ENCODE peak calls at places on chromosomes 16 and 17, in seven cellular contexts. E is uterus; N is CD8-positive, alpha-beta T cell; P is fibroblast of pulmonary artery; B is fibroblast of lung; Y is cardiac fibroblast; J is AG04450. W is an unnamed sample.

GRCh38 chr16:2528161-2529060 is 2.8 kb downstream of the CEMP1 start:
- DNase-seq in E (no peak), N (no peak), P (no peak), B (no peak), Y (no peak), J (no peak), W (no peak)

GRCh38 chr16:11114366-11115164 is 141.4 kb downstream of the SOCS1 start:
- DNase-seq in E (no peak), N (peak; percentile 31), P (no peak), B (no peak), Y (no peak), J (no peak), W (no peak)

GRCh38 chr16:57042157-57043111 is 49.9 kb upstream of the CPNE2 start:
- DNase-seq in E (no peak), N (peak; percentile 84), P (no peak), B (no peak), Y (peak; percentile 42), J (no peak), W (no peak)

GRCh38 chr17:74134991-74135390 is 68.5 kb upstream of the RPL38 start:
- DNase-seq in E (no peak), N (no peak), P (no peak), B (no peak), Y (no peak), J (no peak), W (no peak)

GRCh38 chr17:1490643-1491405 is 1.7 kb downstream of the MYO1C start:
- DNase-seq in E (peak; percentile 60), N (peak; percentile 57), P (no peak), B (peak; percentile 34), Y (peak; percentile 40), J (no peak), W (peak; percentile 64)

GRCh38 chr17:42287305-42288077 is 807 bp upstream of the STAT5A start:
- DNase-seq in E (peak; percentile 53), N (peak; percentile 73), P (no peak), B (peak; percentile 45), Y (no peak), J (no peak), W (peak; percentile 60)

GRCh38 chr16:79509221-79509631 is 91.3 kb downstream of the MAF start:
- DNase-seq in E (no peak), N (no peak), P (no peak), B (no peak), Y (no peak), J (no peak), W (no peak)

GRCh38 chr16:83793179-83793578 is 14.6 kb upstream of the HSBP1 start:
- DNase-seq in E (no peak), N (no peak), P (no peak), B (no peak), Y (no peak), J (no peak), W (no peak)

GRCh38 chr17:75843577-75844529 is at the start of gene UNC13D:
- DNase-seq in E (no peak), N (peak; percentile 80), P (no peak), B (no peak), Y (no peak), J (no peak), W (no peak)

GRCh38 chr17:67891481-67892119 is 66.3 kb downstream of the BPTF start:
- DNase-seq in E (peak; percentile 27), N (no peak), P (peak; percentile 77), B (peak; percentile 67), Y (peak; percentile 79), J (peak; percentile 37), W (no peak)

GRCh38 chr17:8041249-8041928 is 2.5 kb downstream of the ALOX15B start:
- DNase-seq in E (no peak), N (peak; percentile 43), P (peak; percentile 95), B (peak; percentile 88), Y (peak; percentile 95), J (peak; percentile 29), W (peak; percentile 62)

GRCh38 chr16:52363082-52363481 is 183.9 kb downstream of the TOX3 start:
- DNase-seq in E (no peak), N (no peak), P (no peak), B (no peak), Y (no peak), J (no peak), W (no peak)

DNA sequence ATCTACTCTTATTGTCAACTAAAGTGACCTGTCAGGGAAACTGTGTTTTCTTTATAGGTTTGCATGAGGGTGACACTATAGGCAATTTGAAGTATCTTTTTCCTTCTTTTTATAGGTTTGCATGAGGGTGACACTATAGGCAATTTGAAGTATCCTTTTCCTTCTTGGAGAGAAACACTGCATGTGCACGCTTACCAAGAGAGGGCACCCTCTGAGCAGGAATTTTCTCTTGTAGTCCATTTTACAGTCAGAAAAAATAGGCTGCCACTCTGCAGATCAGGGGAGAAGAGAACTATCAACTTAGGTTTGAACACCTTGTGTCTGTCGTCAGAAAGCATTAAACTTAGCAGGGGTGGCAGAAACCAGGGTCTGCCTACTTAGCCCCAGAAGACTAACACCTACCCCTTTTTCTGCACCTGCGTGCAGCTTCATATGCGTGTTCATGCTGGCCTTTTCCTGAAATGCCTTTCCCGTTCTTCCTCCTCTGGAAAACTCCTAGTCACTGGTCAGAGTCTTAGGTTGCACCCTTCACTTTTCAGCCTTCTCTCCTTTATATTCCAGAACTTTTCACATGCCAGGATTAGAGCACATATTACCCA is 16.4 kb upstream of the SMIM36 start:
- DNase-seq in E (peak; percentile 47), N (no peak), P (peak; percentile 75), B (peak; percentile 83), Y (peak; percentile 70), J (peak; percentile 44), W (no peak)
- H3K4me3 ChIP-seq in E (no peak overlapping the region), N (no peak overlapping the region), P (no peak overlapping the region), B (no peak overlapping the region), Y (no peak overlapping the region), J (no peak overlapping the region), W (no peak overlapping the region)

DNA sequence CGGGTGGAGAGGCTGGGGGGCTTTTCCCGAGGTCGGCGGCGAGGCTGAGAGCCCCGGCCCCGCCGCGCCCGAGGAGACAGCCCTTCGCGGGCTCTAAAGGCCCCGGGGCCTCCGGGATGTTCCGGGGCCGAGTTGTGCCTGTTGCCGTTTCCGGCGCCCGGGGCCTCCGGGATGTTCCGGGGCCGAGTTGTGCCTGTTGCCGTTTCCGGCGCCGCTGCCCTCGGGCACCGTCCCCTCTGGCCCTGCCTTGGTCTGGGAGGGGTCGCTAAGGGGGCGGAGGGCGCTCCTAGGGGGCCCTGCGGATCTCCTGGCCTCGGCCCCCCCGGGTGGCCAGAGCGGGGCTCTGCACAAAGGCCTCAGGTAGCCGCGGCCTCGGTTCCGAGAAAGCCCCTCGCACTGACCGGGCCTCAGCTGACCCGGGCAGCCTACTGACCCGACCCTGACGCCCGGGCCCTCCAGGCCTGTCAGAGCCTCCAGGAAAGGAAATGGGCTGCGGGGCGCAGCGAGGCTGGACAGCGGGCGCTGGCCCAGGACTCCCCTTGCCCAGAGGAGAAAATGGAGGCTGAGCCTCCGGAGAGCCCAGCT is 24.2 kb downstream of the ACTG1 start:
- DNase-seq in E (no peak), N (no peak), P (no peak), B (no peak), Y (no peak), J (no peak), W (no peak)
- H3K4me3 ChIP-seq in E (peak overlapping the region; percentile 54), N (peak overlapping the region; percentile 60), P (peak overlapping the region; percentile 51), B (peak overlapping the region; percentile 65), Y (peak overlapping the region; percentile 33), J (peak overlapping the region; percentile 61), W (peak overlapping the region; percentile 74)

GRCh38 chr17:4574448-4575045 is 9.8 kb upstream of the SMTNL2 start:
- DNase-seq in E (no peak), N (no peak), P (no peak), B (no peak), Y (no peak), J (no peak), W (no peak)

GRCh38 chr17:4579678-4580077 is 4.7 kb upstream of the SMTNL2 start:
- DNase-seq in E (no peak), N (no peak), P (no peak), B (no peak), Y (no peak), J (no peak), W (no peak)

GRCh38 chr17:4577386-4577993 is 6.8 kb upstream of the SMTNL2 start:
- DNase-seq in E (no peak), N (no peak), P (no peak), B (no peak), Y (no peak), J (no peak), W (no peak)

GRCh38 chr17:4573682-4574081 is 10.6 kb upstream of the SMTNL2 start:
- DNase-seq in E (no peak), N (peak; percentile 64), P (no peak), B (no peak), Y (no peak), J (no peak), W (no peak)

DNA sequence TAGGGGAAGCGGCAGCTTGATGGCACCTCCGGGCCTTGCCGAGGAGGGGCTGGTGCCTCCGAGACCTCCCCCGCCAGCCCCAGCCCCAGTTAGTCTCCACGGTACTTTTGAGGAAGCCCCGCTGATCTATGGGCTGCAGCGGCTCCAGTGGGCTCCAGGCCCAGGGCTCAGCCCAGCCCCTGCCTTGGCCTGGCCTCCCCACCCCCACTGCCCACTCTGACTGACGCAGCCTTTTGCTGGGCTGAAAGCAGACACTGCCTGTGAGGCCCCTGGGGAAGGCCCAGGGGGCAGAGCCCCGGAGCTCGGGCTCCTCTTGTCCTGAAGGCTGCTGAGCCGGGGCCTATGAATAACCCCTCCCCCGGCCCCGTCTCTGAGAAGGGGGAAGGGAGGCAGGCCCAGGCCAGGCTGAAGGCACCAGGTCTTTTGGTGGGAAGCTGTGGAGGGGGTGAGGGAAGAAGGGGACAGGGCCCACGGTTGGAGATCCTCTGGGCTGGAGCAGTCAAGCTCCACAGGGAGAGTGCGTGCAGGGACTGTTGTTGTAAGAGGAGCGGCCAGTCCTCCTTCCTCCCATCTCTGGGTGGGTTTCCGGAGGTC is 7.5 kb upstream of the SMTNL2 start:
- DNase-seq in E (no peak), N (no peak), P (no peak), B (peak; percentile 51), Y (no peak), J (no peak), W (no peak)
- H3K4me3 ChIP-seq in E (no peak overlapping the region), N (no peak overlapping the region), P (no peak overlapping the region), B (no peak overlapping the region), Y (no peak overlapping the region), J (no peak overlapping the region), W (no peak overlapping the region)

GRCh38 chr17:39617446-39618251 is 9.1 kb upstream of the PPP1R1B start:
- DNase-seq in E (peak; percentile 37), N (peak; percentile 57), P (peak; percentile 57), B (peak; percentile 36), Y (peak; percentile 28), J (no peak), W (no peak)
- H3K4me3 ChIP-seq in E (peak overlapping the region; percentile 30), N (peak overlapping the region; percentile 60), P (peak overlapping the region; percentile 62), B (peak overlapping the region; percentile 59), Y (peak overlapping the region; percentile 52), J (peak overlapping the region; percentile 56), W (peak overlapping the region; percentile 59)